ENCODE peak calls at places on chromosomes 5 and 9, in five cellular contexts. F is sigmoid colon, S is HCT116, M is testis, B is adrenal gland. G is an unnamed sample.

GRCh38 chr9:88258012-88258411 is 119.7 kb upstream of the SPATA31C2 start:
- DNase-seq in F (peak; percentile 77), S (no peak), M (peak; percentile 46), B (peak; percentile 78), G (no peak)

GRCh38 chr5:137282216-137282615 is 216.9 kb downstream of the SPOCK1 start:
- DNase-seq in F (no peak), S (no peak), M (no peak), B (no peak), G (no peak)

GRCh38 chr5:131988601-131989000 is 22.9 kb downstream of the ACSL6 start:
- DNase-seq in F (no peak), S (no peak), M (no peak), B (no peak), G (no peak)

GRCh38 chr5:181170237-181170830 is 22.9 kb downstream of the OR2V2 start:
- DNase-seq in F (no peak), S (no peak), M (no peak), B (no peak), G (no peak)

GRCh38 chr9:136626066-136626725 is 36.5 kb upstream of the EGFL7 start:
- DNase-seq in F (no peak), S (no peak), M (no peak), B (no peak), G (no peak)

GRCh38 chr5:27318701-27319100 is 280.3 kb upstream of the CDH9 start:
- DNase-seq in F (no peak), S (no peak), M (no peak), B (no peak), G (no peak)

GRCh38 chr9:80320916-80321315 is 749.2 kb downstream of the TLE4 start:
- DNase-seq in F (no peak), S (no peak), M (no peak), B (no peak), G (no peak)

GRCh38 chr9:69412741-69413150 is 87.7 kb downstream of the ENTREP1 start:
- DNase-seq in F (peak; percentile 70), S (peak; percentile 51), M (peak; percentile 85), B (peak; percentile 87), G (no peak)

GRCh38 chr9:70113403-70114022 is 69.9 kb downstream of the MAMDC2 start:
- DNase-seq in F (peak; percentile 78), S (peak; percentile 48), M (peak; percentile 80), B (peak; percentile 80), G (no peak)

GRCh38 chr9:16825971-16826370 is 44.5 kb downstream of the BNC2 start:
- DNase-seq in F (no peak), S (no peak), M (no peak), B (no peak), G (no peak)

GRCh38 chr9:136626740-136627642 is 35.7 kb upstream of the EGFL7 start:
- DNase-seq in F (no peak), S (no peak), M (no peak), B (no peak), G (peak; percentile 59)

GRCh38 chr5:122356868-122357267 is 44.8 kb downstream of the SNCAIP start:
- DNase-seq in F (no peak), S (no peak), M (no peak), B (no peak), G (no peak)

GRCh38 chr5:81908771-81909170 is 63.1 kb upstream of the ATG10 start:
- DNase-seq in F (no peak), S (no peak), M (no peak), B (no peak), G (no peak)

GRCh38 chr9:131407717-131408195 is 13.9 kb downstream of the PRRC2B start:
- DNase-seq in F (peak; percentile 80), S (no peak), M (peak; percentile 70), B (peak; percentile 80), G (no peak)

GRCh38 chr9:98007251-98007928 is 24.2 kb downstream of the ANP32B start:
- DNase-seq in F (no peak), S (no peak), M (no peak), B (no peak), G (no peak)

GRCh38 chr9:27600254-27600653 is 27.0 kb upstream of the C9orf72 start:
- DNase-seq in F (peak; percentile 63), S (no peak), M (no peak), B (no peak), G (no peak)

GRCh38 chr5:110963495-110963894 is 108.0 kb upstream of the TSLP start:
- DNase-seq in F (no peak), S (no peak), M (no peak), B (no peak), G (no peak)

GRCh38 chr5:110854200-110854599 is 115.4 kb downstream of the SLC25A46 start:
- DNase-seq in F (no peak), S (no peak), M (no peak), B (no peak), G (no peak)

GRCh38 chr5:176542596-176543427 is 5.6 kb upstream of the RNF44 start:
- DNase-seq in F (no peak), S (no peak), M (peak; percentile 41), B (peak; percentile 63), G (no peak)

GRCh38 chr5:176545388-176545736 is 3.8 kb upstream of the CDHR2 start:
- DNase-seq in F (no peak), S (no peak), M (no peak), B (no peak), G (no peak)

GRCh38 chr5:176542135-176542595 is 5.0 kb upstream of the RNF44 start:
- DNase-seq in F (no peak), S (no peak), M (peak; percentile 55), B (peak; percentile 56), G (peak; percentile 88)

GRCh38 chr5:176541338-176542134 is 4.3 kb upstream of the RNF44 start:
- DNase-seq in F (no peak), S (no peak), M (peak; percentile 75), B (peak; percentile 72), G (peak; percentile 95)

GRCh38 chr5:176543428-176544182 is 5.5 kb upstream of the CDHR2 start:
- DNase-seq in F (peak; percentile 84), S (no peak), M (peak; percentile 72), B (peak; percentile 78), G (peak; percentile 75)
- H3K27ac ChIP-seq in F (peak overlapping the region; percentile 91), S (peak overlapping the region; percentile 92), M (peak overlapping the region; percentile 71), B (no peak overlapping the region), G (peak overlapping the region; percentile 97)

DNA sequence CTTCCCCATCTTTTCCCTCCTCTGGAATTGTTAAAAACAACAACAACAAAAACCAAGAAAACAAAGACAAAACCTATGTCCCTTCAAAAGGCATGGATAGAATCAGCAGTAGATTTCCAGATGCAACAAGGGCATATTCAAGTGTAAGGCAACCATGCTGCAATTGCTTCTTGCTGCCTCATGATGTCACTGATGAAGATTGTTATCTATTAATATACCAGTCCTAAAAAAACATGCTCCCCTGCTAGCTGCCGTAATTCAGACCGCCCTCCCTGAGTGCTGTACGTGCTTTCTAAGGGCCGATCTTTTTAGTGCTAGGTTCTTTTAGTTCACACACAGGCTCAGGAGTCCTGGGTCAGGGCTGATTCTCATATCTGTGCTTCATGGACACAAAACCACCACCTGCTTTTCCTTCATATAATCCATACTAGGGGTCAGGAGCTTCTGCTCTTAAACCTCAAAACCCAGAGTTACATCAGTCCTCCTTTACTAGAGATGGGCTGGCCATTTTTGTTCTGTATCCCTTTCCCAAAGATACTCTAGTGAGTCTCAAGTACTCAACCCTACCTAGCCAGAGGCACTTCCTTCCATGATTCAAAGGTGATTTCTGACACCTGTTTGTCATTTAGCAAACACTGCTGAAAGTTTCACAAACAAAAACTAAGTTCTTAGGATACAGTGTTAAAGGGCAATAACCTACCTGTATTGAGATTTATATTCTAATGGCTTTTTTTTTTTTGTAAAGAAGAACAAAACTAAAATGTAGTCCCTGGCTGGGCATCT is 82.1 kb downstream of the GIN1 start:
- DNase-seq in F (no peak), S (no peak), M (no peak), B (no peak), G (no peak)
- TF ChIP-seq CTCF in F (no peak), S (peak; percentile 15), M (no peak), B (no peak), G (no peak)

GRCh38 chr9:128786681-128787582 is at the start of gene TBC1D13:
- DNase-seq in F (peak; percentile 95), S (peak; percentile 44), M (peak; percentile 90), B (peak; percentile 94), G (peak; percentile 94)
- TF ChIP-seq POLR2A in F (peak; percentile 31), S (no peak), M (no peak), B (peak; percentile 70), G (peak; percentile 40)

DNA sequence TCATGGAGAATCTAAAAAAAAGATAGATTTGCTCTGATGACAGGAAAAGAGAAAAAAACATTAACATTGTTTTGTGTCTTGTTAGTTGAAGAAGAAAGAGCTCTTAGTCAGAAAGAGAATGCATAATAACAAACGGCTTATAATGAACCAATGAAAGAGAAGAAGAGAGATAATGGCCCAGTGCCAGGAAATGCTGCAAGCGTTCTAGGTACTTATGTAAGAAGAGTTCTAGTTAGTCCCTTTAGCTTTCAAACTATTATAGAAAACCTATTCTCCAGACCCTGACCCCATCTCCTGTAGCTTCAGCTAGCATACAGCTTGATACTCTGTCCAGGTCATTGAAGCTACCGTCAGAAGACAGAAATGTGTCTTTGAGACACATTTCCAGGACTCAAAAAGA is 70.2 kb downstream of the FBXL17 start:
- DNase-seq in F (no peak), S (no peak), M (no peak), B (no peak), G (no peak)
- H3K27ac ChIP-seq in F (no peak overlapping the region), S (no peak overlapping the region), M (no peak overlapping the region), B (no peak overlapping the region), G (no peak overlapping the region)

GRCh38 chr5:135831439-135832262 is 2.8 kb upstream of the SLC25A48 start:
- DNase-seq in F (no peak), S (no peak), M (no peak), B (peak; percentile 41), G (peak; percentile 25)

GRCh38 chr5:135829681-135830383 is 4.6 kb upstream of the SLC25A48 start:
- DNase-seq in F (peak; percentile 87), S (peak; percentile 63), M (peak; percentile 88), B (peak; percentile 88), G (peak; percentile 80)

GRCh38 chr5:135829179-135829578 is 5.3 kb upstream of the SLC25A48 start:
- DNase-seq in F (no peak), S (no peak), M (no peak), B (peak; percentile 20), G (no peak)

GRCh38 chr5:135832263-135832555 is 2.3 kb upstream of the SLC25A48 start:
- DNase-seq in F (no peak), S (no peak), M (no peak), B (no peak), G (no peak)

DNA sequence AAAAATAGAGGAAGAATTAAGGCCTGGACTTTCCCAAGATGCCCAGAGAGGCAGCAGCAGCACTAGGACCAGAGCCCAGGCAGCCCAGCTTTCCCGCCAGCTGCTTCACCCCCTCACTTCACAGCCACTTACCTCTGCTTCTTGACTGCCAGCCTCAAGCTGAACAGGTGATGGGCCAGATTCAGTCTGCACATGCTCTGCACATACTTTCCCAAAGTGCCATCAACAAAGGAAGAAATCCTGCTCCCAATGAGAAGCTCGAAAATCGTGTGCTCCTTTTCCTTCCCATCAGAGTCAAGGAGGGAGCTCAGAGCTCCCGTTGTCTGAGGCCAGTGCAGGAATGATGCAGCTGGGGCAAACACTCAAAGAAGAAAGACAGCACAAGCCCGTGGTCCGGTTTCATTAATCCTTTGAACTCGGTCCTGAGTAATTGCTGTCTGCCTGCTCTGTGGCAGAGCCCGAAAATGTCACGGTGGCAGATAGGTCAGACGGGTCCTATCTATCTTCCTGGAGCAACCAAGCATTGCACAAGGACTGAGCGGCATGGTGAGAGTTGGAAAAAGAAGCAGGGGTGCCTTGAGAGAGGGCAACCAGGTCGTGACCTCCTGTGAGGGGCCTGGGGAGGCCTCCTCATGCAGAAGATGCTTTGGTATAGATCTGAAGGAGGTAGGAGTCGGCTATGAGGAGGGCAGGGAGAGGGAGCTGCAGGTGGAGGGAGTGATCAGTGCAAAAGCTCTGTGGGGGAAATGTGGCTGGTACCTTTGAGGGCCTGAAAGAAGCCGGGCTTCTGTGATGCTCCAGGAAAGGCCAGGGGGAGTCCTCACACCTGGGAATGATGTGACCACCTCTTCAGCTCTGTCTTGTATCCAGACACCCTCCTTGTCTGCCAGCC is 3.8 kb upstream of the SLC25A48 start:
- DNase-seq in F (no peak), S (no peak), M (no peak), B (peak; percentile 20), G (peak; percentile 37)
- TF ChIP-seq CTCF in F (no peak), S (no peak), M (peak; percentile 1), B (no peak), G (no peak)

G was measured in Peyer's patch.